ENCODE peak calls at places on chromosomes 7 and 10, in nine cellular contexts. R is H1, M is dorsolateral prefrontal cortex, V is neural progenitor cell, P is PC-9, D is transverse colon, Q is ovary, O is pancreas, H is K562. L is an unnamed sample.

GRCh38 chr10:95183451-95184230 is 10.4 kb upstream of the ACSM6 start:
- DNase-seq in D (peak), R (peak), M (peak), O (peak), V (peak), P (peak), Q (peak), H (peak), L (peak)

GRCh38 chr7:50339990-50340500 is 35.5 kb downstream of the IKZF1 start:
- DNase-seq in D (peak), H (peak), O (no peak), M (no peak), V (no peak), Q (no peak), P (no peak), R (no peak), L (no peak)

GRCh38 chr7:52189153-52189778 is 846.2 kb upstream of the POM121L12 start:
- DNase-seq in V (no peak), O (no peak), M (no peak), H (no peak), Q (no peak), P (no peak), D (no peak), R (no peak), L (no peak)

GRCh38 chr10:18159596-18159995 is 19.4 kb downstream of the CACNB2 start:
- DNase-seq in D (no peak), V (no peak), Q (no peak), P (no peak), M (no peak), O (no peak), H (no peak), R (no peak), L (no peak)

GRCh38 chr7:108284349-108285017 is 154.3 kb upstream of the LAMB4 start:
- DNase-seq in V (no peak), O (no peak), R (no peak), H (no peak), M (no peak), Q (no peak), P (no peak), D (no peak), L (no peak)

GRCh38 chr7:142553216-142553615 is 196.1 kb upstream of the PRSS1 start:
- DNase-seq in V (no peak), P (peak), D (no peak), H (no peak), O (no peak), Q (no peak), R (no peak), M (no peak), L (no peak)

GRCh38 chr7:17109017-17109416 is 189.4 kb upstream of the AHR start:
- DNase-seq in D (no peak), M (no peak), O (no peak), V (no peak), P (no peak), H (no peak), R (no peak), Q (no peak), L (peak)

GRCh38 chr7:150722403-150723065 is 6.1 kb downstream of the GIMAP1 start:
- DNase-seq in O (no peak), D (no peak), P (no peak), Q (no peak), H (no peak), M (no peak), R (no peak), V (no peak), L (no peak)

GRCh38 chr7:82331234-82331633 is 112.3 kb downstream of the CACNA2D1 start:
- DNase-seq in Q (no peak), R (no peak), M (no peak), O (no peak), V (no peak), P (no peak), H (no peak), D (no peak), L (no peak)

GRCh38 chr7:41930538-41931262 is 227.8 kb upstream of the INHBA start:
- DNase-seq in Q (no peak), M (no peak), R (no peak), V (no peak), H (no peak), P (no peak), D (no peak), O (no peak), L (no peak)

GRCh38 chr7:158274996-158275395 is 312.6 kb downstream of the PTPRN2 start:
- DNase-seq in Q (no peak), V (no peak), P (no peak), O (no peak), H (no peak), R (no peak), D (no peak), M (no peak), L (no peak)

GRCh38 chr7:21999896-22000295 is 54.2 kb upstream of the CDCA7L start:
- DNase-seq in R (no peak), D (no peak), Q (no peak), H (no peak), M (no peak), V (no peak), P (no peak), O (no peak), L (peak)

GRCh38 chr7:20865684-20866083 is 79.0 kb upstream of the SP8 start:
- DNase-seq in H (no peak), O (no peak), D (no peak), R (peak), Q (no peak), P (no peak), V (no peak), M (no peak), L (no peak)

GRCh38 chr7:127252736-127253288 is at the start of gene GRM8:
- DNase-seq in P (peak), M (peak), H (peak), O (peak), R (peak), V (peak), D (peak), Q (peak), L (no peak)

GRCh38 chr10:63675171-63675570 is 154.0 kb downstream of the REEP3 start:
- DNase-seq in Q (no peak), P (no peak), O (no peak), D (no peak), R (no peak), V (no peak), M (no peak), H (no peak), L (no peak)

GRCh38 chr7:91894781-91895480 is 14.4 kb upstream of the MTERF1 start:
- DNase-seq in D (no peak), Q (no peak), P (no peak), V (no peak), H (no peak), R (no peak), M (no peak), O (no peak), L (no peak)

GRCh38 chr10:30000802-30001571 is 58.4 kb downstream of the JCAD start:
- DNase-seq in V (no peak), D (peak), P (peak), O (no peak), R (no peak), Q (no peak), M (no peak), H (no peak), L (no peak)

GRCh38 chr10:62475531-62475930 is 101.4 kb downstream of the ZNF365 start:
- DNase-seq in M (no peak), H (no peak), P (no peak), Q (no peak), R (no peak), D (no peak), V (no peak), O (no peak), L (no peak)

GRCh38 chr7:135998081-135998480 is 20.9 kb upstream of the MTPN start:
- DNase-seq in P (no peak), V (no peak), Q (no peak), O (no peak), M (no peak), D (no peak), H (no peak), R (no peak), L (no peak)

GRCh38 chr10:35884657-35885071 is 242.6 kb upstream of the FZD8 start:
- DNase-seq in P (no peak), O (peak), D (no peak), R (no peak), H (no peak), V (peak), Q (no peak), M (no peak), L (no peak)

GRCh38 chr7:131057524-131058065 is 270.1 kb upstream of the MKLN1 start:
- DNase-seq in V (no peak), P (no peak), D (no peak), H (no peak), O (no peak), R (no peak), Q (no peak), M (no peak), L (no peak)

GRCh38 chr7:82810558-82811259 is 352.0 kb downstream of the PCLO start:
- DNase-seq in R (no peak), M (no peak), V (peak), O (no peak), Q (no peak), D (no peak), P (peak), H (no peak), L (no peak)

GRCh38 chr10:25288181-25288580 is 113.4 kb downstream of the GPR158 start:
- DNase-seq in O (no peak), M (no peak), H (no peak), D (no peak), V (no peak), P (no peak), Q (no peak), R (no peak), L (no peak)

GRCh38 chr7:140540142-140540777 is 61.0 kb upstream of the MKRN1 start:
- DNase-seq in M (no peak), V (no peak), H (no peak), D (no peak), R (no peak), O (no peak), P (no peak), Q (no peak), L (no peak)

GRCh38 chr10:46515402-46516192 is 40.9 kb downstream of the GPRIN2 start:
- DNase-seq in M (peak), R (no peak), Q (peak), V (no peak), D (peak), H (no peak), P (no peak), O (no peak), L (no peak)

GRCh38 chr10:69334258-69335062 is 56.2 kb downstream of the HK1 start:
- DNase-seq in O (no peak), R (no peak), M (no peak), Q (no peak), H (peak), V (no peak), D (no peak), P (peak), L (no peak)

GRCh38 chr10:45509491-45509890 is 135.5 kb downstream of the ALOX5 start:
- DNase-seq in D (no peak), H (no peak), P (no peak), V (no peak), R (no peak), Q (no peak), M (no peak), O (no peak), L (no peak)

GRCh38 chr7:83824214-83824613 is 175.3 kb upstream of the SEMA3E start:
- DNase-seq in Q (no peak), V (no peak), D (no peak), R (no peak), O (no peak), H (no peak), M (no peak), P (no peak), L (peak)

GRCh38 chr7:1136841-1137516 is 23.0 kb downstream of the ZFAND2A start:
- DNase-seq in R (no peak), D (no peak), O (no peak), H (no peak), Q (no peak), M (no peak), P (no peak), V (peak), L (no peak)

GRCh38 chr10:124126139-124126538 is 32.7 kb upstream of the CHST15 start:
- DNase-seq in O (no peak), Q (no peak), M (no peak), P (no peak), H (no peak), D (no peak), V (no peak), R (no peak), L (no peak)

GRCh38 chr10:127853868-127854768 is 38.6 kb downstream of the CLRN3 start:
- DNase-seq in V (peak), Q (peak), D (peak), P (peak), R (peak), O (peak), M (peak), H (peak), L (no peak)

GRCh38 chr7:47990592-47990991 is 11.2 kb upstream of the HUS1 start:
- DNase-seq in O (no peak), D (no peak), V (no peak), H (no peak), P (no peak), R (no peak), M (no peak), Q (no peak), L (no peak)
- H3K27ac ChIP-seq in O (no peak), D (no peak), V (no peak), H (no peak), P (no peak), R (no peak), M (no peak), Q (no peak), L (peak)

GRCh38 chr7:101936612-101937231 is 119.3 kb downstream of the CUX1 start:
- DNase-seq in Q (peak), V (peak), P (no peak), O (no peak), D (peak), R (peak), M (no peak), H (no peak), L (no peak)
- H3K27ac ChIP-seq in Q (no peak), V (no peak), P (no peak), O (no peak), D (peak), R (peak), M (no peak), H (no peak), L (no peak)

GRCh38 chr7:137931823-137932222 is 70.1 kb downstream of the CREB3L2 start:
- DNase-seq in V (no peak), P (no peak), M (no peak), H (no peak), Q (no peak), O (no peak), R (no peak), D (no peak), L (no peak)

GRCh38 chr7:137933270-137934017 is 68.4 kb downstream of the CREB3L2 start:
- DNase-seq in O (no peak), V (no peak), H (peak), R (no peak), Q (peak), M (no peak), P (no peak), D (no peak), L (no peak)

GRCh38 chr7:137934176-137934826 is 67.6 kb downstream of the CREB3L2 start:
- DNase-seq in P (no peak), Q (no peak), R (no peak), O (no peak), M (no peak), V (no peak), D (no peak), H (no peak), L (no peak)

GRCh38 chr7:137930616-137931015 is 71.3 kb downstream of the CREB3L2 start:
- DNase-seq in Q (no peak), H (no peak), R (no peak), V (no peak), D (no peak), O (no peak), M (no peak), P (no peak), L (peak)

DNA sequence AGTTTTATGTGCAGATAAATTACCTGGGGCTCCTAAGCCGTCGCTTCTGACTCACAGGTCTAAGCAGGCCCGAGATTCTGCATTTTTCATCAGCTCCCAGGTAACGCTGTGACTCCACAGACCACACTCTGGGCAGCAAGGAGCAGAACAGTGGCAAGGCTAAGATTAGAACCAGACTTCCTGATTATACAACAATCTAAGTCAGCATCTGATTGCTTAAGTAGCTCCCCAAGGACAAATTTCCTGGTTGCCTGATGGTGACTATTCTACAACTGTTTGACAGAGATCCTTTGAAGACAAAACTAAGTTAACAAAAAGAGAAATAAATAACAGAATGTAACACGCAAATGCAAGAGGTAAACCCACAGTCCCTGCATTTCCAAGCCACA is 69.0 kb downstream of the CREB3L2 start:
- DNase-seq in M (no peak), Q (no peak), D (no peak), R (no peak), P (no peak), O (no peak), V (no peak), H (no peak), L (no peak)
- H3K27ac ChIP-seq in M (peak), Q (no peak), D (peak), R (no peak), P (no peak), O (no peak), V (no peak), H (peak), L (peak)

GRCh38 chr7:44258423-44258760 is 57.6 kb downstream of the YKT6 start:
- DNase-seq in D (no peak), M (no peak), H (no peak), Q (no peak), O (no peak), V (no peak), R (no peak), P (no peak), L (no peak)

GRCh38 chr7:44257213-44257612 is 56.4 kb downstream of the YKT6 start:
- DNase-seq in V (no peak), H (no peak), O (no peak), Q (no peak), R (no peak), M (no peak), D (no peak), P (no peak), L (no peak)

GRCh38 chr7:44258865-44259546 is 58.2 kb downstream of the YKT6 start:
- DNase-seq in O (no peak), Q (peak), M (no peak), V (no peak), D (no peak), H (no peak), P (no peak), R (no peak), L (no peak)

GRCh38 chr7:44256459-44256858 is 55.7 kb downstream of the YKT6 start:
- DNase-seq in O (no peak), D (no peak), M (no peak), V (no peak), H (no peak), P (no peak), Q (no peak), R (no peak), L (no peak)

GRCh38 chr7:44257618-44258422 is 57.0 kb downstream of the YKT6 start:
- DNase-seq in V (peak), D (peak), Q (peak), P (peak), M (peak), R (no peak), H (peak), O (peak), L (peak)
- H3K27ac ChIP-seq in V (no peak), D (peak), Q (peak), P (peak), M (peak), R (no peak), H (peak), O (no peak), L (no peak)

DNA sequence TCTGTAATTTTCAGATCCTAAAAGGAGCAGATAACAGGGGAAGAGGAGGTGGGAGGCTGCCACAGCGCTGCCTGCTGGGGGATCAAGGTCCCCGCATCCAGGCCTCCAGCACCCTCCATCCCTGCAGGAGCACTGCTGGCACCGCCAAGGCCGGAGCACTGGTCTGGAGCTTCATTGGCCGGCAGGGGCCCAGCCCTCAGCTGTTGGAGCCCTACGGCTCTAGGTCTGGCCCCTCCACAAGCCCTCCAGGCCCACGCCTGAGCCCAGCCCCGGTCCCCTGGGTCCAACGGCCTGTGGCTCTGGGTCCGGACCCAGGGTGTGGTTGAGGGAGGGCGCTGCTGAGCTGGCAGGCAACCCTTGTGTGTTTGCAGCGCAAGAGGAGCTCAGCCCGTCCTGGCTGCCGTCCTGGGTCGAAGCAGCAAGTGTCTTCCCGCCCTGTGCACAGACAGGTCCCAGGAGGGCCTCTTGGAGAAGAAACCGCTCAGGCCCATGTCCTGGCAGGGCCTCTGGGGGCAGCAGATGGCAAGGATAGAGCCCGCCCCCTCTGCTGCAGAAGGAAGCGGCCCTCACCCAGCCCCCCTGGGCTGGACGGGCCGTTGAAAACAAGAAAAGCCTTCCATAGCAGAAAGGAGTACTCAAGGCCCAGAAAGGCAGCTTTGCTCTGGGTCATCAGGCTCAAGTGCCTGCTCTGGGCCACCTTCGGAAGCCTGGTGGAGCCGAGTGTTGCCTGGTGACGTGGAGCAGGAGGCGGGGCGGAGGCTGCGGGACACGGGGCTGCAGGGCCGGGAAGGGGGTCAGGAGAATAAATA is 54.3 kb upstream of the TNRC18 start:
- DNase-seq in Q (no peak), H (no peak), M (no peak), D (no peak), R (no peak), O (no peak), V (peak), P (no peak), L (no peak)
- H3K27ac ChIP-seq in Q (no peak), H (no peak), M (peak), D (peak), R (no peak), O (no peak), V (no peak), P (no peak), L (no peak)

GRCh38 chr7:30886608-30887011 is 25.0 kb upstream of the AQP1 start:
- DNase-seq in P (no peak), M (no peak), O (no peak), R (no peak), H (no peak), Q (no peak), D (no peak), V (no peak), L (no peak)

GRCh38 chr7:30888783-30889182 is 22.9 kb upstream of the AQP1 start:
- DNase-seq in P (peak), R (no peak), H (no peak), D (no peak), Q (no peak), M (peak), O (no peak), V (no peak), L (peak)

GRCh38 chr7:30884881-30885280 is 26.8 kb upstream of the AQP1 start:
- DNase-seq in Q (no peak), O (no peak), V (no peak), D (no peak), P (no peak), M (no peak), H (no peak), R (no peak), L (no peak)

GRCh38 chr7:30893357-30893756 is 18.3 kb upstream of the AQP1 start:
- DNase-seq in D (no peak), H (no peak), Q (no peak), R (no peak), V (no peak), O (peak), P (no peak), M (no peak), L (no peak)

DNA sequence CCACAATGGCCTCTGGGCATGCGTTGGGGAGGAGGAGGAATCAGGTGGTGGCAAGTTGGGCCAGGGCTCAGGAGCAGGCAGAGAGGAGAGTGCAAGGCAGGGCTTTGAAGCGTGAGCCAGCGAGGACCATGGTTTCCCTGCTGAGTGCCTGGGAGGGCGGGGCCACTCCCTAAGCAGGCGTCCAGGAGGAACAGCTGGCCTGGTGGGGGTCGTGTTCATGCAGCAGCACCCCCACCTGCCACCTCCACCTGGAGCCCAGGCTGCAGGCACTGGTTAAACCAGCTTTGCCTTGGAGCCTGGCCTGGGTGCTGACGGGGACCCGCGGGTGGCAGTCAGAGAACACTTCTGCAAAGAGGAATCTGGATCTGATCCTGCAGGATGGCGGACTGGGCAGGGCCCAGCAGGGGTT is 24.2 kb upstream of the AQP1 start:
- DNase-seq in V (peak), O (no peak), H (no peak), M (no peak), D (no peak), P (peak), Q (no peak), R (no peak), L (no peak)
- H3K27ac ChIP-seq in V (no peak), O (no peak), H (no peak), M (no peak), D (peak), P (no peak), Q (no peak), R (no peak), L (no peak)

GRCh38 chr7:7180725-7181428 is 1.5 kb upstream of the C1GALT1 start:
- DNase-seq in P (no peak), R (no peak), Q (no peak), O (peak), V (no peak), D (peak), M (no peak), H (no peak), L (no peak)
- H3K27ac ChIP-seq in P (peak), R (no peak), Q (no peak), O (peak), V (no peak), D (peak), M (peak), H (peak), L (peak)

L was measured in epithelial cell of prostate.